ENCODE peak calls at places on chromosome 1, in four cellular contexts. T is esophagus squamous epithelium, R is NB4, Z is sigmoid colon. I is an unnamed sample.

GRCh38 chr1:202154766-202155477 is 5.5 kb downstream of the PTPN7 start:
- DNase-seq in T (no peak), R (peak), Z (no peak), I (peak)

GRCh38 chr1:218537131-218537904 is 192.2 kb downstream of the TGFB2 start:
- DNase-seq in T (no peak), Z (no peak), R (no peak), I (no peak)

GRCh38 chr1:202216691-202217090 is 23.1 kb downstream of the LGR6 start:
- DNase-seq in R (peak), Z (no peak), T (no peak), I (no peak)

GRCh38 chr1:245234217-245235120 is 79.7 kb downstream of the KIF26B start:
- DNase-seq in Z (no peak), T (no peak), R (peak), I (no peak)

GRCh38 chr1:216600730-216601426 is 122.4 kb downstream of the ESRRG start:
- DNase-seq in T (peak), Z (peak), R (no peak), I (peak)

GRCh38 chr1:186985889-186986491 is 157.2 kb downstream of the PLA2G4A start:
- DNase-seq in T (no peak), Z (no peak), R (peak), I (peak)

GRCh38 chr1:46532498-46533178 is 18.8 kb downstream of the KNCN start:
- DNase-seq in T (no peak), R (peak), Z (peak), I (peak)

GRCh38 chr1:29648798-29649374 is 412.6 kb downstream of the PTPRU start:
- DNase-seq in T (no peak), R (no peak), Z (no peak), I (no peak)

GRCh38 chr1:167052389-167052788 is 37.8 kb downstream of the GPA33 start:
- DNase-seq in Z (no peak), R (no peak), T (no peak), I (no peak)

GRCh38 chr1:234409328-234409727 is 36.1 kb downstream of the COA6 start:
- DNase-seq in Z (no peak), R (no peak), T (no peak), I (no peak)

GRCh38 chr1:212977781-212978645 is 27.7 kb downstream of the VASH2 start:
- DNase-seq in T (no peak), Z (no peak), R (no peak), I (no peak)

GRCh38 chr1:167935252-167936067 is 1.0 kb upstream of the DCAF6 start:
- DNase-seq in R (peak), T (no peak), Z (peak), I (peak)

GRCh38 chr1:21573971-21574458 is 64.8 kb downstream of the ALPL start:
- DNase-seq in T (no peak), Z (peak), R (peak), I (no peak)
- TF ChIP-seq POLR2A in T (no peak), Z (no peak), R (no peak), I (no peak)

DNA sequence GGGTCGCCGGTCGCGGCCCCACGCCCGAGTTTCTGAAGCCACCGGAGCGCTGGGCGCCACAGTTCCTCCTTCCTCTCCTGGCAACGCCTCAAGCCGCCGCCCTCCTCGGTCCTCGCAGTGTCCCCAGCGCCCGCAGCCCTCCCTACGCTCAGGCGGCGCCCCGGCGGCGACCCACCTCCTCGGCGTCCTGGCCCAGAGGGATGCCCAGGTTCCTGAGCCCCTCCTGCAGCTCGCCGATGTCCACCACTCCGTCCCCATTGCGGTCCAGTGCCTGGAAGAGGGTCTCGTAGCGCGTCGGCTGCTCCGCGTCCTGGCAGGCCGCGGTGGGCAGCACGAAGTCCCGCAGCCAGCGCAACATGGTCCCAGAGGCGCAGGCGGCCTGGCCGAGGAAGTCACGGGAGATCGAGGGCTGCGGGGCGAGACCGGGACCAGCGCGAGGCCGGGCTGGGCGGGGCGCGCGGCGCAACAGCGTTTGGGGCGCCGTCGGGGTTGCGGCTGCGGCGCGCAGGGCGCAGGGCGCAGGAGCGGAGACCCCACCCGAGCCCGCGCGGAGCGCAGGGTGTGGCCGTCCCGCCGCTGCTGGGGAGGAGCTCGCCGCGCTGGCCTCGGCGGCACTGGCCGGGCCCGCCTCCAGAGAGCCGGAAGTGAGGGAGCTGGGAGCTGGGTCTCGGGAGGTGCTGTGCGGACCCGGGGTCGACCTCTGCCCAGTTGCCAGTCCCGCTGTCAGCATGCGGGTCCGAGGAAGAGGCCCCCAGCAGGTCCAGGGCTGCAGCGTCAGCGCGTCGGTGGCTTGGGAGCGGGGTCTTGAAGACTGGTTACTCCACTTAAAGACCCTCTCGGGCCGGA is at the start of gene SLC25A24:
- DNase-seq in T (peak), R (peak), Z (peak), I (peak)
- TF ChIP-seq POLR2A in T (peak), R (peak), Z (no peak), I (no peak)

GRCh38 chr1:227952374-227953021 is 4.8 kb upstream of the WNT9A start:
- DNase-seq in T (no peak), R (no peak), Z (peak), I (no peak)
- TF ChIP-seq POLR2A in T (no peak), R (no peak), Z (no peak), I (no peak)

DNA sequence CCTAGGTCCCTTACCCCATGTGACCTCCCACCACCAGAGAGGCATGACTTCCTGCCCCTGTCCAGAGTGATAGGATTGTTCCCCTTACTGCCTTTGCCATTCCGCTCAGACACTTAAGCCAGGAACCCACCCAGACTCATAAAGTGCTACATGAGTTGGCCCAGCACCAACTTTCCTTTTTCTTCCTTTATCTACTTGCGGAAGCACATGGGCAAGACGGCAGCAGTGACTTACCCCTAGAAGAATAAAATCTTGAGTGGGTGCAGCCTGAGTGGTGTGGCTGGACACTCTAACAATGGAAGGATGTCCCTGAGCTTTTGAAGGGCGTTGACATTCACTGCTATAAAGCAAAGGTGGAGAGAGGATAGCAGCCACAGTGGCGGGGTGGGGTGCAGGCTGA is 100.1 kb downstream of the MAB21L3 start:
- DNase-seq in R (no peak), T (no peak), Z (no peak), I (no peak)
- TF ChIP-seq POLR2A in R (no peak), T (no peak), Z (no peak), I (no peak)

DNA sequence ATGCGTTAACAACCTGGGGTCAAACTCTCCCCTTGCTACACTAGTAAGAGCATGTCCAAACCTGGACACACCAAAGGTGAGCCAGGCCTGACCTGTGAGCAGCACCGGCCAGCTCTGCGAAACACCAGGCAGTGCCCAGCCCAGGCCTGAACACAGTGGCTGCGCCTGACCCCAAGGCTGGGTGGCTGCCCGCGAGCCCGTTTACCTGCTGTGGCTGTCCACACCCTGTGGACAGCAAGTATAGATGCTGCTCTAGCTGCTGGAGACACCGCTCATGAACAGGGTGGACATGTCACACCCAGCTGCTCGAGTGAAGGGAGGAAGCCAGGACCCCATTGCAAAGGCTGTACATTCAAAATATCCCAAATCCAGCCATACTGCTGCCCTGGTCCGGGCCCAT is 7.6 kb upstream of the CCDC27 start:
- DNase-seq in Z (no peak), T (no peak), R (no peak), I (no peak)
- TF ChIP-seq POLR2A in Z (no peak), T (no peak), R (no peak), I (no peak)

I was measured in erythroblast.